ENCODE peak calls at places on chromosome 22, in six cellular contexts. One of them, this sample, is unnamed.

GRCh38 chr22:43270314-43270908 is 72.8 kb downstream of the SCUBE1 start:
- DNase-seq in CD8-positive, alpha-beta T cell: no peak
- DNase-seq in body of pancreas: no peak
- DNase-seq in kidney: no peak
- DNase-seq in Caco-2: peak; percentile 49
- DNase-seq in Peyer's patch: no peak
- DNase-seq in this sample: peak; percentile 94

GRCh38 chr22:49334976-49335375 is 492.7 kb downstream of the BRD1 start:
- DNase-seq in CD8-positive, alpha-beta T cell: no peak
- DNase-seq in body of pancreas: no peak
- DNase-seq in kidney: no peak
- DNase-seq in Caco-2: no peak
- DNase-seq in Peyer's patch: no peak
- DNase-seq in this sample: no peak

GRCh38 chr22:48729499-48730171 is 1098.0 kb downstream of the BRD1 start:
- DNase-seq in CD8-positive, alpha-beta T cell: no peak
- DNase-seq in body of pancreas: no peak
- DNase-seq in kidney: peak; percentile 41
- DNase-seq in Caco-2: no peak
- DNase-seq in Peyer's patch: no peak
- DNase-seq in this sample: no peak

GRCh38 chr22:47544696-47545095 is 782.2 kb downstream of the TBC1D22A start:
- DNase-seq in CD8-positive, alpha-beta T cell: no peak
- DNase-seq in body of pancreas: no peak
- DNase-seq in kidney: no peak
- DNase-seq in Caco-2: no peak
- DNase-seq in Peyer's patch: no peak
- DNase-seq in this sample: no peak

GRCh38 chr22:44136112-44136511 is 44.6 kb upstream of the PARVG start:
- DNase-seq in CD8-positive, alpha-beta T cell: no peak
- DNase-seq in body of pancreas: no peak
- DNase-seq in kidney: peak; percentile 19
- DNase-seq in Caco-2: no peak
- DNase-seq in Peyer's patch: no peak
- DNase-seq in this sample: no peak

GRCh38 chr22:44723801-44724200 is 21.8 kb downstream of the PRR5 start:
- DNase-seq in CD8-positive, alpha-beta T cell: no peak
- DNase-seq in body of pancreas: no peak
- DNase-seq in kidney: no peak
- DNase-seq in Caco-2: no peak
- DNase-seq in Peyer's patch: no peak
- DNase-seq in this sample: no peak

GRCh38 chr22:49480340-49480739 is 347.3 kb downstream of the BRD1 start:
- DNase-seq in CD8-positive, alpha-beta T cell: no peak
- DNase-seq in body of pancreas: no peak
- DNase-seq in kidney: no peak
- DNase-seq in Caco-2: no peak
- DNase-seq in Peyer's patch: no peak
- DNase-seq in this sample: no peak

GRCh38 chr22:20918663-20919220 is 1.5 kb downstream of the CRKL start:
- DNase-seq in CD8-positive, alpha-beta T cell: no peak
- DNase-seq in body of pancreas: no peak
- DNase-seq in kidney: no peak
- DNase-seq in Caco-2: no peak
- DNase-seq in Peyer's patch: no peak
- DNase-seq in this sample: peak; percentile 49

GRCh38 chr22:17563936-17564391 is 666 bp downstream of the SLC25A18 start:
- DNase-seq in CD8-positive, alpha-beta T cell: no peak
- DNase-seq in body of pancreas: no peak
- DNase-seq in kidney: peak; percentile 25
- DNase-seq in Caco-2: no peak
- DNase-seq in Peyer's patch: no peak
- DNase-seq in this sample: no peak

GRCh38 chr22:40040927-40041326 is 46.2 kb downstream of the FAM83F start:
- DNase-seq in CD8-positive, alpha-beta T cell: no peak
- DNase-seq in body of pancreas: no peak
- DNase-seq in kidney: peak; percentile 82
- DNase-seq in Caco-2: no peak
- DNase-seq in Peyer's patch: no peak
- DNase-seq in this sample: no peak

GRCh38 chr22:19597399-19597735 is 73.2 kb upstream of the CLDN5 start:
- DNase-seq in CD8-positive, alpha-beta T cell: peak; percentile 19
- DNase-seq in body of pancreas: no peak
- DNase-seq in kidney: no peak
- DNase-seq in Caco-2: no peak
- DNase-seq in Peyer's patch: peak; percentile 61
- DNase-seq in this sample: no peak

GRCh38 chr22:49704345-49705215 is 123.1 kb downstream of the BRD1 start:
- DNase-seq in CD8-positive, alpha-beta T cell: no peak
- DNase-seq in body of pancreas: no peak
- DNase-seq in kidney: peak; percentile 63
- DNase-seq in Caco-2: no peak
- DNase-seq in Peyer's patch: no peak
- DNase-seq in this sample: peak; percentile 64

GRCh38 chr22:44425356-44425755 is 72.7 kb downstream of the RTL6 start:
- DNase-seq in CD8-positive, alpha-beta T cell: no peak
- DNase-seq in body of pancreas: no peak
- DNase-seq in kidney: no peak
- DNase-seq in Caco-2: no peak
- DNase-seq in Peyer's patch: no peak
- DNase-seq in this sample: peak; percentile 26

GRCh38 chr22:42990131-42990838 is 24.7 kb downstream of the PACSIN2 start:
- DNase-seq in CD8-positive, alpha-beta T cell: no peak
- DNase-seq in body of pancreas: no peak
- DNase-seq in kidney: no peak
- DNase-seq in Caco-2: no peak
- DNase-seq in Peyer's patch: no peak
- DNase-seq in this sample: no peak

GRCh38 chr22:31230871-31231621 is 18.9 kb downstream of the LIMK2 start:
- DNase-seq in CD8-positive, alpha-beta T cell: peak; percentile 31
- DNase-seq in body of pancreas: peak; percentile 74
- DNase-seq in kidney: no peak
- DNase-seq in Caco-2: peak; percentile 61
- DNase-seq in Peyer's patch: peak; percentile 46
- DNase-seq in this sample: no peak

GRCh38 chr22:49514656-49515055 is 313.0 kb downstream of the BRD1 start:
- DNase-seq in CD8-positive, alpha-beta T cell: no peak
- DNase-seq in body of pancreas: no peak
- DNase-seq in kidney: no peak
- DNase-seq in Caco-2: no peak
- DNase-seq in Peyer's patch: no peak
- DNase-seq in this sample: peak; percentile 24

GRCh38 chr22:50694099-50694498 is 21.5 kb downstream of the SHANK3 start:
- DNase-seq in CD8-positive, alpha-beta T cell: no peak
- DNase-seq in body of pancreas: no peak
- DNase-seq in kidney: no peak
- DNase-seq in Caco-2: no peak
- DNase-seq in Peyer's patch: no peak
- DNase-seq in this sample: no peak

GRCh38 chr22:50460942-50461341 is 13.9 kb downstream of the SBF1 start:
- DNase-seq in CD8-positive, alpha-beta T cell: no peak
- DNase-seq in body of pancreas: no peak
- DNase-seq in kidney: no peak
- DNase-seq in Caco-2: no peak
- DNase-seq in Peyer's patch: no peak
- DNase-seq in this sample: no peak

GRCh38 chr22:42697542-42698013 is 23.1 kb downstream of the A4GALT start:
- DNase-seq in CD8-positive, alpha-beta T cell: no peak
- DNase-seq in body of pancreas: peak; percentile 58
- DNase-seq in kidney: peak; percentile 93
- DNase-seq in Caco-2: peak; percentile 67
- DNase-seq in Peyer's patch: no peak
- DNase-seq in this sample: peak; percentile 60

GRCh38 chr22:26066534-26066933 is 102.7 kb upstream of the SEZ6L start:
- DNase-seq in CD8-positive, alpha-beta T cell: no peak
- DNase-seq in body of pancreas: no peak
- DNase-seq in kidney: no peak
- DNase-seq in Caco-2: no peak
- DNase-seq in Peyer's patch: no peak
- DNase-seq in this sample: peak; percentile 47

GRCh38 chr22:17358394-17358793 is 10.9 kb upstream of the CECR2 start:
- DNase-seq in CD8-positive, alpha-beta T cell: no peak
- DNase-seq in body of pancreas: no peak
- DNase-seq in kidney: no peak
- DNase-seq in Caco-2: no peak
- DNase-seq in Peyer's patch: no peak
- DNase-seq in this sample: no peak

DNA sequence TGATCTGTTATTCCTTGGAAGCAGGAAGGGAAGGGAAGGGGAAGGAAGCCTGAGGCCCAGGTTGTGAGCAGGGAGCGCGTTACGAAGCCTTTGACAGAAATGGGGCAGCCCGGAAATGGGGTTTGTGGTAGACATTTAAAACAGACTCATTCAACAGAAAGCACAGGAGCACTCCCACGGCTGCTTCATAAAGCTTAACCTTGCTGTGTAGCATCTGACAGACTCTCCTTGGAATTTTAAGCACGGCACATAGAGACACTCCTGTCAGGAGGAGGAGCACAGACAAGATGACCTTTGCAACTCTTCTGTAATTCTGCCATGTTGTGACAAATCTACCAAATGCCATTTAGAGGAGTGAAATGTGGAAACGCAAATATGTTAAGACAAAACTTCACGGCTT is 131.6 kb downstream of the FBXO7 start:
- DNase-seq in CD8-positive, alpha-beta T cell: no peak
- DNase-seq in body of pancreas: no peak
- DNase-seq in kidney: no peak
- DNase-seq in Caco-2: no peak
- DNase-seq in Peyer's patch: no peak
- DNase-seq in this sample: no peak
- H3K4me3 ChIP-seq in CD8-positive, alpha-beta T cell: no peak overlapping the region
- H3K4me3 ChIP-seq in body of pancreas: no peak overlapping the region
- H3K4me3 ChIP-seq in kidney: no peak overlapping the region
- H3K4me3 ChIP-seq in Caco-2: no peak overlapping the region
- H3K4me3 ChIP-seq in Peyer's patch: no peak overlapping the region
- H3K4me3 ChIP-seq in this sample: no peak overlapping the region

GRCh38 chr22:29663230-29663826 is 56.5 kb upstream of the CABP7 start:
- DNase-seq in CD8-positive, alpha-beta T cell: no peak
- DNase-seq in body of pancreas: no peak
- DNase-seq in kidney: no peak
- DNase-seq in Caco-2: no peak
- DNase-seq in Peyer's patch: no peak
- DNase-seq in this sample: no peak

GRCh38 chr22:29664731-29665130 is 55.1 kb upstream of the CABP7 start:
- DNase-seq in CD8-positive, alpha-beta T cell: no peak
- DNase-seq in body of pancreas: no peak
- DNase-seq in kidney: no peak
- DNase-seq in Caco-2: no peak
- DNase-seq in Peyer's patch: no peak
- DNase-seq in this sample: no peak

GRCh38 chr22:29658171-29658570 is 54.7 kb downstream of the NF2 start:
- DNase-seq in CD8-positive, alpha-beta T cell: no peak
- DNase-seq in body of pancreas: no peak
- DNase-seq in kidney: no peak
- DNase-seq in Caco-2: no peak
- DNase-seq in Peyer's patch: no peak
- DNase-seq in this sample: no peak

GRCh38 chr22:29660021-29660420 is 56.6 kb downstream of the NF2 start:
- DNase-seq in CD8-positive, alpha-beta T cell: no peak
- DNase-seq in body of pancreas: no peak
- DNase-seq in kidney: no peak
- DNase-seq in Caco-2: no peak
- DNase-seq in Peyer's patch: no peak
- DNase-seq in this sample: no peak

GRCh38 chr22:29661355-29661754 is 57.9 kb downstream of the NF2 start:
- DNase-seq in CD8-positive, alpha-beta T cell: no peak
- DNase-seq in body of pancreas: no peak
- DNase-seq in kidney: no peak
- DNase-seq in Caco-2: no peak
- DNase-seq in Peyer's patch: no peak
- DNase-seq in this sample: no peak
- H3K36me3 ChIP-seq in CD8-positive, alpha-beta T cell: peaks cover 16% of the 10 kb centered on the region
- H3K36me3 ChIP-seq in body of pancreas: peaks cover 23% of the 10 kb centered on the region
- H3K36me3 ChIP-seq in kidney: peaks cover 26% of the 10 kb centered on the region
- H3K36me3 ChIP-seq in Caco-2: no peaks in the 10 kb centered on the region
- H3K36me3 ChIP-seq in Peyer's patch: peaks cover 71% of the 10 kb centered on the region
- H3K36me3 ChIP-seq in this sample: peaks cover 9% of the 10 kb centered on the region

GRCh38 chr22:37802310-37803194 is 5.2 kb upstream of the GCAT start:
- DNase-seq in CD8-positive, alpha-beta T cell: no peak
- DNase-seq in body of pancreas: peak; percentile 70
- DNase-seq in kidney: peak; percentile 89
- DNase-seq in Caco-2: no peak
- DNase-seq in Peyer's patch: no peak
- DNase-seq in this sample: peak; percentile 95

GRCh38 chr22:37804502-37804885 is 3.2 kb upstream of the GCAT start:
- DNase-seq in CD8-positive, alpha-beta T cell: no peak
- DNase-seq in body of pancreas: no peak
- DNase-seq in kidney: no peak
- DNase-seq in Caco-2: no peak
- DNase-seq in Peyer's patch: no peak
- DNase-seq in this sample: peak; percentile 82

GRCh38 chr22:37804886-37805857 is 2.6 kb upstream of the GCAT start:
- DNase-seq in CD8-positive, alpha-beta T cell: peak; percentile 38
- DNase-seq in body of pancreas: peak; percentile 93
- DNase-seq in kidney: peak; percentile 96
- DNase-seq in Caco-2: peak; percentile 89
- DNase-seq in Peyer's patch: peak; percentile 45
- DNase-seq in this sample: peak; percentile 93

GRCh38 chr22:37803195-37803635 is 4.5 kb upstream of the GCAT start:
- DNase-seq in CD8-positive, alpha-beta T cell: no peak
- DNase-seq in body of pancreas: no peak
- DNase-seq in kidney: no peak
- DNase-seq in Caco-2: peak; percentile 61
- DNase-seq in Peyer's patch: no peak
- DNase-seq in this sample: peak; percentile 88

GRCh38 chr22:37803636-37804371 is 3.9 kb upstream of the GCAT start:
- DNase-seq in CD8-positive, alpha-beta T cell: no peak
- DNase-seq in body of pancreas: no peak
- DNase-seq in kidney: no peak
- DNase-seq in Caco-2: no peak
- DNase-seq in Peyer's patch: no peak
- DNase-seq in this sample: peak; percentile 79
- H3K4me3 ChIP-seq in CD8-positive, alpha-beta T cell: no peak overlapping the region
- H3K4me3 ChIP-seq in body of pancreas: no peak overlapping the region
- H3K4me3 ChIP-seq in kidney: no peak overlapping the region
- H3K4me3 ChIP-seq in Caco-2: peak overlapping the region; percentile 46
- H3K4me3 ChIP-seq in Peyer's patch: no peak overlapping the region
- H3K4me3 ChIP-seq in this sample: peak overlapping the region; percentile 67

GRCh38 chr22:45743687-45744086 is 72.1 kb downstream of the ATXN10 start:
- DNase-seq in CD8-positive, alpha-beta T cell: no peak
- DNase-seq in body of pancreas: no peak
- DNase-seq in kidney: no peak
- DNase-seq in Caco-2: no peak
- DNase-seq in Peyer's patch: no peak
- DNase-seq in this sample: no peak

GRCh38 chr22:45738206-45738605 is 66.6 kb downstream of the ATXN10 start:
- DNase-seq in CD8-positive, alpha-beta T cell: no peak
- DNase-seq in body of pancreas: no peak
- DNase-seq in kidney: no peak
- DNase-seq in Caco-2: no peak
- DNase-seq in Peyer's patch: no peak
- DNase-seq in this sample: no peak

GRCh38 chr22:45744442-45744841 is 72.8 kb downstream of the ATXN10 start:
- DNase-seq in CD8-positive, alpha-beta T cell: no peak
- DNase-seq in body of pancreas: no peak
- DNase-seq in kidney: no peak
- DNase-seq in Caco-2: no peak
- DNase-seq in Peyer's patch: no peak
- DNase-seq in this sample: no peak

GRCh38 chr22:45740236-45740635 is 68.6 kb downstream of the ATXN10 start:
- DNase-seq in CD8-positive, alpha-beta T cell: no peak
- DNase-seq in body of pancreas: no peak
- DNase-seq in kidney: no peak
- DNase-seq in Caco-2: no peak
- DNase-seq in Peyer's patch: no peak
- DNase-seq in this sample: no peak

GRCh38 chr22:45742866-45743450 is 71.3 kb downstream of the ATXN10 start:
- DNase-seq in CD8-positive, alpha-beta T cell: no peak
- DNase-seq in body of pancreas: no peak
- DNase-seq in kidney: no peak
- DNase-seq in Caco-2: peak; percentile 73
- DNase-seq in Peyer's patch: no peak
- DNase-seq in this sample: no peak
- H3K36me3 ChIP-seq in CD8-positive, alpha-beta T cell: peaks cover 25% of the 10 kb centered on the region
- H3K36me3 ChIP-seq in body of pancreas: peaks cover 8% of the 10 kb centered on the region
- H3K36me3 ChIP-seq in kidney: peaks cover 22% of the 10 kb centered on the region
- H3K36me3 ChIP-seq in Caco-2: peaks cover 2% of the 10 kb centered on the region
- H3K36me3 ChIP-seq in Peyer's patch: peaks cover 36% of the 10 kb centered on the region
- H3K36me3 ChIP-seq in this sample: peaks cover 4% of the 10 kb centered on the region

This sample was measured in H7.